ENCODE peak calls at places on chromosomes 6 and 20, in four cellular contexts. F is left lung, K is K562, C is tibial artery. W is an unnamed sample. For H3K36me3, the result is how much of the 10 kb centered on the place peaks cover.

GRCh38 chr6:158660331-158660730 is 10.5 kb downstream of the SYTL3 start:
- DNase-seq in F (no peak), K (peak), C (no peak), W (peak)

GRCh38 chr6:41680182-41680965 is 42.1 kb downstream of the MDFI start:
- DNase-seq in F (peak), K (no peak), C (no peak), W (no peak)

GRCh38 chr20:9070304-9070703 is 1.4 kb downstream of the PLCB4 start:
- DNase-seq in F (no peak), K (no peak), C (no peak), W (no peak)

GRCh38 chr6:90719321-90720195 is 132.7 kb upstream of the MAP3K7 start:
- DNase-seq in F (no peak), K (no peak), C (no peak), W (no peak)

GRCh38 chr6:93164781-93165180 is 254.6 kb downstream of the EPHA7 start:
- DNase-seq in F (no peak), K (no peak), C (no peak), W (no peak)

GRCh38 chr20:24364464-24364863 is 105.0 kb upstream of the SYNDIG1 start:
- DNase-seq in F (no peak), K (no peak), C (no peak), W (no peak)

GRCh38 chr6:79737172-79737571 is 106.0 kb downstream of the SH3BGRL2 start:
- DNase-seq in F (no peak), K (no peak), C (no peak), W (no peak)

GRCh38 chr6:273441-274111 is 18.7 kb upstream of the DUSP22 start:
- DNase-seq in F (no peak), K (no peak), C (no peak), W (no peak)

GRCh38 chr6:123764717-123765116 is 38.9 kb upstream of the NKAIN2 start:
- DNase-seq in F (no peak), K (no peak), C (no peak), W (no peak)

GRCh38 chr6:41072836-41073202 is at the start of gene NFYA:
- DNase-seq in F (no peak), K (peak), C (peak), W (no peak)

GRCh38 chr20:63122626-63123025 is 93.3 kb downstream of the YTHDF1 start:
- DNase-seq in F (no peak), K (no peak), C (peak), W (peak)
- H3K36me3 ChIP-seq in F (under half), K (under half), C (under half), W (under half)

DNA sequence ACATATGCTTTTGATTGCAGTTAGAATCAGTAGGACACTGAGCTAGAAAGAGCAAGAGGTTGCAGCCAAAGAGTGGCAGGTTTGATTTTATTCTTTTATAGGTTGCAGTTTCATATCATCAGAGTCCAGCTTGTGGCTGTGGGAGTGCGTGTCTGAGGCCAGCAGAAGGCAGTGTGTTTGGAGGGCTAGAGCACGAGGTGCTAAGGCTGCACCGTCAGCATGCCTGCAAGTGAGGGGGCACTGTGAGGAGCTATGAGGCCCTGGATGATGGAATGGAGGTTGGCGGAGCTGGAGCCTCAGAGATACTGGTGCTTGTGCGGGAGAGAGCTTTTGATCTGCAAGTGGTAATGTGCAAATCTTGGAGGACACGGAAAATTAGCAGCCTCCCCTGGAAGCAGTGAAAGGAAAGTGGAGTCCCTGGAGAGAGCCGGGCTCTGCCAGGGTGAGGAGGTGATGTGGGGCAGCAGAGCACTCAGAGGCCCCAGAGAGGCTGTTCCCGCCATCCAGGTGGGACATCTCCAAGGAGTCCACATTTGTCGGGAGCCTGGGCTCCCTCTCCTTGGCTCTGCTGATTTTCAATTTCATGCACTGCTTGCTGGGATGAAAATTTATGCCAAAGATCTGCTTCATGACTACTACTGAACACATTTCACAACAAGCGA is 43.6 kb downstream of the PXDC1 start:
- DNase-seq in F (no peak), K (no peak), C (no peak), W (no peak)
- TF ChIP-seq CTCF in F (no peak), K (no peak), C (no peak), W (no peak)

GRCh38 chr6:134173936-134174789 is 121.7 kb upstream of the SLC2A12 start:
- DNase-seq in F (peak), K (peak), C (peak), W (peak)
- H3K27ac ChIP-seq in F (peak), K (peak), C (peak), W (peak)

DNA sequence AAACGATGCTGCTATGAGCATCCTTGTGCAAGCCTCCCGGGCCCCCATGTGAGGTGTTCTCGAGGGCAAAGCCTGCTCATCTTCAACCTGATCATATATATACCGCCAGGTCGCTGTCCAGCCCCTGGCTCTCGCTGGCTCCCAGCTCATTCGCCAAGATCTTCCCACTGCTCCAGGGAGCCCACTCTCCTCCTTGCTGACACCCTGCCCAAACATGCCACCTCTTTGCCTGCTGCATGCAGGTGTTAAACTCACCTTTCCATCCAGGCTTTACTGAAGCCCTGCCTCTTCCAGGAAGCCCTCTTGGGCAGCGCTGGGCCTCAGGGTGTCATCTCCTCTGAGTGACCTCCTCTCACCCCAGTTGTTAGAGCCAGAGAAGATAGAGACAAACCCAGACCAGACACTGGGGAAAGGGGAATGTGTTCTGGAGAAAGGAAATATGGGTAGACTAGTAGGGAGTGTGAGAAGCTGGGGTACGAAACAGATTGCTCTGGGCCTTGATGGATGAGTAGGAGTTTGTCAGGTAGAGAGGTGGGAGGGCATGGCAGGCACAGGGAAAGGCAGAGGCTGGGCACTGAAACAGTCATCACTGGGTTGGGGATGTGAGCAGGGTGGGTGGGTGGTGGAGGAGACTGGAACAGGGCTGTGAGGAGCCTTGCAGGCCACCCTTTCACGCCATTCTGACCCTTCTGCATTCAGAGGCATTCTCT is 1.2 kb upstream of the DLGAP4 start:
- DNase-seq in F (no peak), K (no peak), C (no peak), W (no peak)
- H3K36me3 ChIP-seq in F (under half), K (under half), C (under half), W (under half)

GRCh38 chr20:53579266-53579580 is 14.4 kb downstream of the ZNF217 start:
- DNase-seq in F (peak), K (no peak), C (no peak), W (no peak)

GRCh38 chr20:53578492-53579222 is 15.0 kb downstream of the ZNF217 start:
- DNase-seq in F (no peak), K (peak), C (peak), W (peak)

GRCh38 chr20:53580376-53581111 is 13.1 kb downstream of the ZNF217 start:
- DNase-seq in F (peak), K (no peak), C (peak), W (no peak)

GRCh38 chr20:53581444-53582311 is 12.0 kb downstream of the ZNF217 start:
- DNase-seq in F (no peak), K (no peak), C (peak), W (no peak)

DNA sequence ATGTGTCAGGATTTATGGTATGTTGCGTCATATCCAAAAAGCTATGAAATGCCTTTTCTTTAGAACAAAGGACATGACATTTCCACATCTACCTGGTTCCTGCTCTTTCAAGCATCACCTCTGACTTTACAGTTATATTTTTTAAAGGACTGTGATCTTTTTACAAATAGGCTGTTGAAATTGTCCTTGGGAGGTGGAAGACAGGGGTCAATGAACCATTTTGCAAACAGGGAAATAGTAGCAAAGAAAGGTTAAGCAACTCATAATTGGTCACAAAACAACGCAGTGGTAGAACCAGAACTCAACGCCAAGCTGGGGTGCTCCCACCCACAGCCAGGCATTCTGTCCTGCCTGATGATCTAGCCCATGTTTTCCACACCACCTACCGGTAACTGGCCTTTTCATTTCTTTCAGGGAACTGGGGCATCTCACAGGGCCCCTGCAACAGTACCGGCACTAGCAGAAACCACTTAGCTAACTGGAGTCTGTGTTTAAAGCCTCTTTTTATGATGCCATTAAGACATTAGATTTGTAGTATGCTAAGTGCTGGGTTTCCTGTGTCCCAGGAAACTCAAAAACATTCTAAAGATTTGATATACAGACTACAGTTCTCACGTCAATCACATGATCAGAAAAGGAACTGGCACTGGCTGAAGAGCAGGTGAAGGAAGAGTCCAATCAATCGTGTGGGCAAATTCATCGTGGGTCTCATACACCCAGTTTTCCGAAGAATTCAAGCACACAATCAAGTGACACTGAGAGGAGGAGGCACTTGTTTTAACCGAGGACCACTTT is 13.9 kb downstream of the ZNF217 start:
- DNase-seq in F (peak), K (no peak), C (no peak), W (no peak)
- TF ChIP-seq CTCF in F (no peak), K (no peak), C (no peak), W (no peak)

DNA sequence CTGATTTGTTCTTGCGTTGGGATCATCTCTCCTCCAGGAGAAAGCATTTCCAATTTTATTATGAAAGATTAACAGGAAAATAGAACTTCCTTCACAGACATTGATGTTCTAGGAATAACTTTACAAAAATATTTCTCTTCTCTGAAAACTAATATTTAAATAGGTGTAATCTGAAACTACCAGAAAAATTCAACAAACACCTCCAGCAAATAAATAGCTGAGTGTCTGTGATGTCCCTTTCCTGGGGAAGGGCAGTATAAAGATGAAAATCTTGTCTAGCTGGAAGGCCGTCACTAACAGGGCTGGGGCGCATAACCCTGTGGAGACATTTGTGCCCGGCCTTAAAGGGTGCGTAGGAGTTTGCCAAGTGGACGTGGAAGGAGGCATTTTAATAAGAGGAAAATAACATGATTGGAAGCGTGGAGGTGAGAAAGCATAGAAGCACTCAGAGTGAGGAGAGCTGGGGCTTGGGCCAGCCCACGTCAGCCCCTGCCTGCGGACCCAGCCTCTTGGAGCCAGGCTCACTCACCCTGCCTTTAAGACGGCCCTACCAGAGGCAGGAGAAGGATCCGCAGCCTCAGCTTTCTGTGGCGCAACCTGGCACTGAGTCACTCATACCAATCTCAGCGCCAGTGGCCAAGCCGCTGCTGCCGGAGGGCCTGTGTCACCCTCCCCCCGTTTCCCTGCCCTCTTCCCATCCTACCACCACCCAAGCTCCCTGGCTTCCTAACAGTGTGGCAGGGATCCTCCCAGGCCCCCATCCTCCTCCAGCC is 284.9 kb downstream of the UST start:
- DNase-seq in F (no peak), K (no peak), C (no peak), W (no peak)
- H3K27ac ChIP-seq in F (no peak), K (no peak), C (peak), W (no peak)

GRCh38 chr6:43621836-43622180 is 7.3 kb downstream of the GTPBP2 start:
- DNase-seq in F (no peak), K (no peak), C (no peak), W (no peak)

GRCh38 chr6:43624786-43625288 is 4.2 kb downstream of the GTPBP2 start:
- DNase-seq in F (no peak), K (no peak), C (no peak), W (no peak)

GRCh38 chr6:43622541-43622940 is 6.5 kb downstream of the GTPBP2 start:
- DNase-seq in F (no peak), K (no peak), C (no peak), W (no peak)

GRCh38 chr6:43623880-43624785 is 4.9 kb downstream of the GTPBP2 start:
- DNase-seq in F (no peak), K (no peak), C (no peak), W (no peak)

GRCh38 chr6:43621078-43621835 is 7.8 kb downstream of the GTPBP2 start:
- DNase-seq in F (no peak), K (no peak), C (no peak), W (no peak)
- H3K36me3 ChIP-seq in F (under half), K (half or more), C (half or more), W (half or more)